ENCODE peak calls at places on chromosome 14, in ten cellular contexts. One of them, this sample, is unnamed.

GRCh38 chr14:68297871-68298468 is 478.4 kb downstream of the RAD51B start:
- DNase-seq in GM12878: no peak
- DNase-seq in GM23248: peak
- DNase-seq in PC-3: peak
- DNase-seq in neural progenitor cell: peak
- DNase-seq in fibroblast of lung: peak
- DNase-seq in MM.1S: no peak
- DNase-seq in hepatocyte: peak
- DNase-seq in HCT116: no peak
- DNase-seq in A673: peak
- DNase-seq in this sample: no peak

GRCh38 chr14:104211242-104211641 is 72.9 kb downstream of the KIF26A start:
- DNase-seq in fibroblast of lung: no peak
- DNase-seq in GM12878: no peak
- DNase-seq in PC-3: no peak
- DNase-seq in HCT116: no peak
- DNase-seq in GM23248: no peak
- DNase-seq in A673: no peak
- DNase-seq in hepatocyte: no peak
- DNase-seq in MM.1S: no peak
- DNase-seq in neural progenitor cell: no peak
- DNase-seq in this sample: no peak

GRCh38 chr14:74945261-74945851 is 10.0 kb downstream of the PGF start:
- DNase-seq in HCT116: peak
- DNase-seq in hepatocyte: peak
- DNase-seq in GM23248: peak
- DNase-seq in MM.1S: peak
- DNase-seq in PC-3: peak
- DNase-seq in GM12878: no peak
- DNase-seq in neural progenitor cell: peak
- DNase-seq in A673: peak
- DNase-seq in fibroblast of lung: peak
- DNase-seq in this sample: no peak

GRCh38 chr14:100679707-100680438 is 46.8 kb upstream of the DLK1 start:
- DNase-seq in MM.1S: no peak
- DNase-seq in hepatocyte: peak
- DNase-seq in A673: no peak
- DNase-seq in GM23248: peak
- DNase-seq in PC-3: no peak
- DNase-seq in fibroblast of lung: peak
- DNase-seq in neural progenitor cell: no peak
- DNase-seq in HCT116: no peak
- DNase-seq in GM12878: no peak
- DNase-seq in this sample: no peak

GRCh38 chr14:94769413-94770250 is at the start of gene GSC:
- DNase-seq in fibroblast of lung: no peak
- DNase-seq in GM12878: no peak
- DNase-seq in MM.1S: peak
- DNase-seq in neural progenitor cell: peak
- DNase-seq in A673: peak
- DNase-seq in HCT116: no peak
- DNase-seq in PC-3: peak
- DNase-seq in GM23248: peak
- DNase-seq in hepatocyte: peak
- DNase-seq in this sample: peak

GRCh38 chr14:55514819-55515470 is 65.1 kb upstream of the KTN1 start:
- DNase-seq in GM12878: no peak
- DNase-seq in HCT116: peak
- DNase-seq in neural progenitor cell: no peak
- DNase-seq in PC-3: peak
- DNase-seq in GM23248: peak
- DNase-seq in A673: peak
- DNase-seq in fibroblast of lung: peak
- DNase-seq in MM.1S: no peak
- DNase-seq in hepatocyte: no peak
- DNase-seq in this sample: peak

GRCh38 chr14:89466939-89467338 is 49.9 kb upstream of the FOXN3 start:
- DNase-seq in fibroblast of lung: peak
- DNase-seq in HCT116: no peak
- DNase-seq in GM23248: no peak
- DNase-seq in PC-3: no peak
- DNase-seq in A673: no peak
- DNase-seq in hepatocyte: no peak
- DNase-seq in neural progenitor cell: no peak
- DNase-seq in GM12878: no peak
- DNase-seq in MM.1S: no peak
- DNase-seq in this sample: no peak

GRCh38 chr14:75497191-75497590 is 25.1 kb upstream of the BATF start:
- DNase-seq in PC-3: no peak
- DNase-seq in fibroblast of lung: no peak
- DNase-seq in MM.1S: no peak
- DNase-seq in neural progenitor cell: no peak
- DNase-seq in GM12878: no peak
- DNase-seq in hepatocyte: no peak
- DNase-seq in GM23248: no peak
- DNase-seq in HCT116: no peak
- DNase-seq in A673: no peak
- DNase-seq in this sample: no peak

GRCh38 chr14:84225243-84225642 is 1304.7 kb upstream of the FLRT2 start:
- DNase-seq in MM.1S: no peak
- DNase-seq in PC-3: no peak
- DNase-seq in GM23248: no peak
- DNase-seq in A673: peak
- DNase-seq in HCT116: no peak
- DNase-seq in fibroblast of lung: peak
- DNase-seq in hepatocyte: peak
- DNase-seq in GM12878: no peak
- DNase-seq in neural progenitor cell: no peak
- DNase-seq in this sample: no peak

GRCh38 chr14:105050551-105050897 is 14.7 kb downstream of the GPR132 start:
- DNase-seq in HCT116: peak
- DNase-seq in MM.1S: no peak
- DNase-seq in neural progenitor cell: no peak
- DNase-seq in PC-3: peak
- DNase-seq in fibroblast of lung: no peak
- DNase-seq in GM12878: no peak
- DNase-seq in GM23248: peak
- DNase-seq in hepatocyte: no peak
- DNase-seq in A673: peak
- DNase-seq in this sample: peak

GRCh38 chr14:58716706-58717105 is 78.9 kb downstream of the DACT1 start:
- DNase-seq in GM23248: no peak
- DNase-seq in hepatocyte: no peak
- DNase-seq in HCT116: no peak
- DNase-seq in GM12878: no peak
- DNase-seq in neural progenitor cell: no peak
- DNase-seq in fibroblast of lung: peak
- DNase-seq in A673: peak
- DNase-seq in MM.1S: no peak
- DNase-seq in PC-3: peak
- DNase-seq in this sample: no peak

GRCh38 chr14:45715946-45716345 is 462.9 kb upstream of the MIS18BP1 start:
- DNase-seq in HCT116: no peak
- DNase-seq in GM23248: peak
- DNase-seq in A673: peak
- DNase-seq in fibroblast of lung: no peak
- DNase-seq in neural progenitor cell: no peak
- DNase-seq in GM12878: no peak
- DNase-seq in hepatocyte: no peak
- DNase-seq in PC-3: peak
- DNase-seq in MM.1S: no peak
- DNase-seq in this sample: peak

GRCh38 chr14:93090826-93091583 is 24.7 kb downstream of the ITPK1 start:
- DNase-seq in PC-3: no peak
- DNase-seq in GM23248: peak
- DNase-seq in GM12878: no peak
- DNase-seq in fibroblast of lung: no peak
- DNase-seq in A673: no peak
- DNase-seq in MM.1S: no peak
- DNase-seq in HCT116: no peak
- DNase-seq in hepatocyte: no peak
- DNase-seq in neural progenitor cell: no peak
- DNase-seq in this sample: no peak

GRCh38 chr14:75783602-75784313 is 122.7 kb downstream of the TTLL5 start:
- DNase-seq in GM23248: no peak
- DNase-seq in MM.1S: no peak
- DNase-seq in PC-3: no peak
- DNase-seq in HCT116: no peak
- DNase-seq in fibroblast of lung: no peak
- DNase-seq in GM12878: no peak
- DNase-seq in A673: no peak
- DNase-seq in neural progenitor cell: no peak
- DNase-seq in hepatocyte: no peak
- DNase-seq in this sample: no peak

DNA sequence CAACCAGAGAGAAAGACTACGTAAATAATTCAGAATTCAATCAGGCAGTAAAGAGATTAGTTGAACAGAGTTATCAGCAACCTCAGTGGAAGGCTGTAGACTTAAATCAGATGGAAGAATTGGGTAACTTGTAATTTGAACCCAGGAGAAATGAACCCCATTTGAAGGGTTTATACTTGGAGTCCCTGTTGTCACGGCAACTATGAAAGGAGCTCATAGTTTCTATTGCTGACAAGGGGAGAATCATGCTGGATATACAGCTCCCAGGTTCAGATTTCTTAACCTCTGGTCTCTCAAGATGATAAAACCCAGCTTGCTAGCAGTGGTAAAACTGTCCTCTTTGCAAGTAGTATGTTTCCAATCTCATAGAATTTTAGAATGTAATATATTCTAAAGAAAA is 54.4 kb upstream of the BMP4 start:
- DNase-seq in PC-3: no peak
- DNase-seq in A673: no peak
- DNase-seq in hepatocyte: peak
- DNase-seq in GM12878: no peak
- DNase-seq in HCT116: no peak
- DNase-seq in MM.1S: no peak
- DNase-seq in GM23248: no peak
- DNase-seq in neural progenitor cell: peak
- DNase-seq in fibroblast of lung: peak
- DNase-seq in this sample: no peak
- H3K27ac ChIP-seq in PC-3: no peak
- H3K27ac ChIP-seq in A673: no peak
- H3K27ac ChIP-seq in hepatocyte: no peak
- H3K27ac ChIP-seq in GM12878: no peak
- H3K27ac ChIP-seq in HCT116: no peak
- H3K27ac ChIP-seq in MM.1S: no peak
- H3K27ac ChIP-seq in GM23248: no peak
- H3K27ac ChIP-seq in neural progenitor cell: no peak
- H3K27ac ChIP-seq in fibroblast of lung: no peak
- H3K27ac ChIP-seq in this sample: no peak

GRCh38 chr14:24080888-24081738 is 9.8 kb downstream of the CPNE6 start:
- DNase-seq in A673: peak
- DNase-seq in hepatocyte: peak
- DNase-seq in GM23248: peak
- DNase-seq in neural progenitor cell: peak
- DNase-seq in HCT116: no peak
- DNase-seq in MM.1S: peak
- DNase-seq in PC-3: peak
- DNase-seq in fibroblast of lung: no peak
- DNase-seq in GM12878: no peak
- DNase-seq in this sample: peak
- TF ChIP-seq EZH2 in A673: no peak
- TF ChIP-seq EZH2 in hepatocyte: no peak
- TF ChIP-seq EZH2 in GM23248: no peak
- TF ChIP-seq EZH2 in neural progenitor cell: peak
- TF ChIP-seq EZH2 in HCT116: no peak
- TF ChIP-seq EZH2 in MM.1S: no peak
- TF ChIP-seq EZH2 in PC-3: no peak
- TF ChIP-seq EZH2 in fibroblast of lung: peak
- TF ChIP-seq EZH2 in GM12878: no peak
- TF ChIP-seq EZH2 in this sample: no peak

GRCh38 chr14:97796511-97796910 is 999.3 kb downstream of the VRK1 start:
- DNase-seq in GM12878: no peak
- DNase-seq in GM23248: no peak
- DNase-seq in MM.1S: no peak
- DNase-seq in fibroblast of lung: no peak
- DNase-seq in HCT116: no peak
- DNase-seq in A673: no peak
- DNase-seq in PC-3: no peak
- DNase-seq in neural progenitor cell: no peak
- DNase-seq in hepatocyte: no peak
- DNase-seq in this sample: no peak

GRCh38 chr14:97802430-97802829 is 1005.2 kb downstream of the VRK1 start:
- DNase-seq in neural progenitor cell: no peak
- DNase-seq in fibroblast of lung: no peak
- DNase-seq in hepatocyte: peak
- DNase-seq in PC-3: peak
- DNase-seq in GM23248: no peak
- DNase-seq in HCT116: no peak
- DNase-seq in GM12878: no peak
- DNase-seq in MM.1S: no peak
- DNase-seq in A673: no peak
- DNase-seq in this sample: no peak

GRCh38 chr14:97802974-97803373 is 1005.8 kb downstream of the VRK1 start:
- DNase-seq in neural progenitor cell: no peak
- DNase-seq in GM12878: no peak
- DNase-seq in PC-3: peak
- DNase-seq in fibroblast of lung: no peak
- DNase-seq in hepatocyte: no peak
- DNase-seq in HCT116: no peak
- DNase-seq in A673: no peak
- DNase-seq in GM23248: no peak
- DNase-seq in MM.1S: no peak
- DNase-seq in this sample: no peak

DNA sequence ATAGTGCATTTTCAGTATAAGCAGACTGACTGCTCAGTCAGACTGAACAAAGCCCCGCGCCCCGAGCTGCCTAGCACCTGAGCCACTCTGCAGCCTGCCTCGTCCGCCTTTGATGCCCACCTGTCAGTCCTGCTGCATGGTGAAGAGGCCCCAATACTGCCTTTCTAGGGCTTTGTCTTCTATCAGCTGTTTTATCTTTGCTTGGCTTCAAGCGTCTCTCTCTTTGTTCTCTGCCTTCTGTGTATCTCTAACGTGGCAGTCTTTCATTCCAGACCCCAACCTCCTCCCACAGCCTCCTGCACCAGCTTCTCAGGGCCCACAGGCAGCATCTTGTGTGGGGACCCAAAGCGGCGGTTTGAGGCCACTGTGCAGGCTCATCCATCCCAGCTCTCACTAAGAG is 1001.0 kb downstream of the VRK1 start:
- DNase-seq in fibroblast of lung: no peak
- DNase-seq in HCT116: no peak
- DNase-seq in PC-3: no peak
- DNase-seq in GM23248: no peak
- DNase-seq in MM.1S: no peak
- DNase-seq in neural progenitor cell: no peak
- DNase-seq in GM12878: no peak
- DNase-seq in hepatocyte: no peak
- DNase-seq in A673: no peak
- DNase-seq in this sample: no peak
- H3K27ac ChIP-seq in fibroblast of lung: no peak
- H3K27ac ChIP-seq in HCT116: no peak
- H3K27ac ChIP-seq in PC-3: no peak
- H3K27ac ChIP-seq in GM23248: no peak
- H3K27ac ChIP-seq in MM.1S: no peak
- H3K27ac ChIP-seq in neural progenitor cell: no peak
- H3K27ac ChIP-seq in GM12878: no peak
- H3K27ac ChIP-seq in hepatocyte: no peak
- H3K27ac ChIP-seq in A673: no peak
- H3K27ac ChIP-seq in this sample: no peak

GRCh38 chr14:72045885-72046284 is 113.7 kb downstream of the RGS6 start:
- DNase-seq in fibroblast of lung: no peak
- DNase-seq in hepatocyte: no peak
- DNase-seq in GM12878: no peak
- DNase-seq in HCT116: no peak
- DNase-seq in PC-3: no peak
- DNase-seq in GM23248: no peak
- DNase-seq in neural progenitor cell: no peak
- DNase-seq in MM.1S: no peak
- DNase-seq in A673: no peak
- DNase-seq in this sample: no peak
- TF ChIP-seq EZH2 in fibroblast of lung: no peak
- TF ChIP-seq EZH2 in hepatocyte: no peak
- TF ChIP-seq EZH2 in GM12878: no peak
- TF ChIP-seq EZH2 in HCT116: no peak
- TF ChIP-seq EZH2 in PC-3: no peak
- TF ChIP-seq EZH2 in GM23248: no peak
- TF ChIP-seq EZH2 in neural progenitor cell: no peak
- TF ChIP-seq EZH2 in MM.1S: no peak
- TF ChIP-seq EZH2 in A673: no peak
- TF ChIP-seq EZH2 in this sample: no peak

This sample was measured in mammary epithelial cell.